ENCODE peak calls at places on chromosomes 4 and X, in ten cellular contexts. Z is stimulated activated CD8-positive, alpha-beta memory T cell treated with anti-CD3 and anti-CD28 coated beads, Interleukin-15, amount 100 ng/mL, for 4 hours; S is NCI-H1105 treated with DMSO at 0.1 percent for 48 hours; A is HEK293T; T is pancreas; G is tibial artery; I is cardiac muscle cell; Q is stimulated activated CD4-positive, alpha-beta T cell treated with anti-CD3 and anti-CD28 coated beads, Interleukin-4, amount 100 ng/mL, for 1 hour; U is cardiac septum; L is Karpas-422. K is an unnamed sample.

GRCh38 chr4:108709722-108710121 is 53.1 kb downstream of the ETNPPL start:
- DNase-seq in Q (no peak), A (no peak), S (no peak), T (no peak), I (no peak), G (no peak), L (no peak), U (no peak), Z (no peak), K (no peak)

GRCh38 chrX:49754238-49754857 is 58.6 kb upstream of the PAGE1 start:
- DNase-seq in T (no peak), Q (peak; percentile 39), S (peak; percentile 43), U (no peak), G (no peak), Z (no peak), A (peak; percentile 66), I (peak; percentile 56), L (peak; percentile 80), K (peak; percentile 50)

GRCh38 chr4:183413562-183414200 is 30.8 kb upstream of the CDKN2AIP start:
- DNase-seq in Z (no peak), A (no peak), S (no peak), Q (no peak), T (no peak), I (no peak), G (no peak), L (no peak), U (no peak), K (no peak)

GRCh38 chrX:45710081-45710801 is 509.6 kb upstream of the DIPK2B start:
- DNase-seq in S (no peak), G (no peak), Q (peak; percentile 42), Z (peak; percentile 1), U (no peak), A (no peak), T (no peak), I (no peak), L (no peak), K (no peak)

GRCh38 chr4:122346036-122346435 is 32.8 kb upstream of the ADAD1 start:
- DNase-seq in S (no peak), L (no peak), G (no peak), I (no peak), U (no peak), T (no peak), Q (no peak), Z (no peak), A (no peak), K (no peak)

GRCh38 chr4:173420324-173420752 is 21.4 kb upstream of the SCRG1 start:
- DNase-seq in I (no peak), U (no peak), L (no peak), Z (no peak), G (no peak), T (no peak), Q (no peak), A (peak; percentile 30), S (peak; percentile 57), K (no peak)

GRCh38 chrX:10110316-10110932 is 46.4 kb upstream of the CLCN4 start:
- DNase-seq in T (no peak), A (no peak), L (no peak), U (no peak), G (no peak), Z (no peak), Q (no peak), S (no peak), I (no peak), K (no peak)

GRCh38 chrX:46376246-46376885 is 168.9 kb downstream of the ZNF674 start:
- DNase-seq in A (peak; percentile 22), T (no peak), S (peak; percentile 36), U (no peak), Z (no peak), G (no peak), Q (peak; percentile 2), L (peak; percentile 64), I (peak; percentile 48), K (peak; percentile 55)

GRCh38 chrX:131650637-131651410 is 107.0 kb downstream of the OR13H1 start:
- DNase-seq in G (no peak), Q (no peak), U (no peak), I (no peak), A (no peak), Z (no peak), L (peak; percentile 33), S (no peak), T (no peak), K (no peak)

GRCh38 chr4:158018090-158018808 is 154.6 kb downstream of the GASK1B start:
- DNase-seq in I (no peak), T (no peak), Z (no peak), G (no peak), L (no peak), S (no peak), U (no peak), Q (no peak), A (no peak), K (no peak)

GRCh38 chr4:144343143-144343755 is 202.7 kb upstream of the GYPA start:
- DNase-seq in S (no peak), T (no peak), Z (no peak), G (no peak), U (no peak), I (no peak), L (no peak), A (no peak), Q (no peak), K (no peak)

GRCh38 chrX:17635231-17635630 is 102.1 kb upstream of the SCML1 start:
- DNase-seq in Q (no peak), Z (no peak), A (peak; percentile 64), T (no peak), S (peak; percentile 2), G (no peak), U (no peak), L (no peak), I (peak; percentile 78), K (peak; percentile 47)

GRCh38 chrX:100964362-100964761 is 5.1 kb upstream of the ARL13A start:
- DNase-seq in A (no peak), Z (no peak), U (no peak), L (no peak), Q (no peak), T (no peak), S (no peak), I (no peak), G (no peak), K (no peak)

GRCh38 chr4:181966084-181966483 is 277.1 kb upstream of the TENM3 start:
- DNase-seq in A (no peak), I (no peak), Q (no peak), L (no peak), G (no peak), S (no peak), T (no peak), U (no peak), Z (no peak), K (no peak)

GRCh38 chr4:74133786-74134499 is 24.0 kb upstream of the MTHFD2L start:
- DNase-seq in Z (no peak), G (peak; percentile 84), L (peak; percentile 87), A (peak; percentile 72), U (peak; percentile 82), I (peak; percentile 75), Q (peak; percentile 24), S (peak; percentile 40), T (peak; percentile 79), K (peak; percentile 27)

GRCh38 chr4:5036239-5036638 is 15.0 kb upstream of the STK32B start:
- DNase-seq in S (no peak), Q (no peak), A (no peak), I (no peak), Z (no peak), T (no peak), L (peak; percentile 42), U (no peak), G (no peak), K (no peak)

GRCh38 chr4:67680568-67681222 is 20.3 kb downstream of the UBA6 start:
- DNase-seq in I (no peak), G (no peak), Q (no peak), A (no peak), L (no peak), T (no peak), S (no peak), U (no peak), Z (no peak), K (no peak)

GRCh38 chr4:42348247-42348646 is 49.0 kb upstream of the SHISA3 start:
- DNase-seq in S (no peak), Q (no peak), Z (no peak), U (no peak), G (no peak), T (no peak), I (no peak), A (no peak), L (no peak), K (no peak)

GRCh38 chrX:23694606-23695005 is 27.3 kb downstream of the PRDX4 start:
- DNase-seq in Q (peak; percentile 29), G (peak; percentile 48), I (peak; percentile 73), A (peak; percentile 68), T (peak; percentile 36), Z (no peak), U (no peak), L (peak; percentile 85), S (peak; percentile 27), K (no peak)

GRCh38 chrX:125436855-125437254 is 117.2 kb downstream of the TEX13C start:
- DNase-seq in I (peak; percentile 47), G (no peak), Z (no peak), U (no peak), L (peak; percentile 86), A (peak; percentile 8), S (peak; percentile 21), T (no peak), Q (no peak), K (no peak)

GRCh38 chr4:48194986-48195773 is 61.1 kb upstream of the TXK start:
- DNase-seq in Q (no peak), A (no peak), S (peak; percentile 90), T (no peak), G (no peak), I (no peak), Z (no peak), L (no peak), U (no peak), K (no peak)

GRCh38 chr4:15232725-15233597 is 194.9 kb upstream of the C1QTNF7 start:
- DNase-seq in I (no peak), G (no peak), L (no peak), Z (no peak), T (no peak), Q (no peak), U (no peak), S (no peak), A (no peak), K (no peak)

GRCh38 chr4:40186665-40187014 is 10.2 kb upstream of the RHOH start:
- DNase-seq in S (no peak), L (no peak), U (no peak), Q (no peak), G (no peak), Z (no peak), I (no peak), A (no peak), T (no peak), K (no peak)

GRCh38 chr4:138977525-138977924 is 38.1 kb upstream of the NOCT start:
- DNase-seq in S (no peak), Z (no peak), L (peak; percentile 81), I (no peak), U (no peak), Q (no peak), A (no peak), T (no peak), G (no peak), K (peak; percentile 59)

K was measured in Peyer's patch.